ENCODE peak calls at places on chromosomes 5 and 9, in nine cellular contexts. One of them, this sample, is unnamed.

GRCh38 chr9:133604214-133604613 is 5.0 kb downstream of the FAM163B start:
- DNase-seq in CD4-positive, alpha-beta memory T cell: peak; percentile 11
- DNase-seq in foreskin keratinocyte: no peak
- DNase-seq in right atrium auricular region: no peak
- DNase-seq in cardiac muscle cell: peak; percentile 29
- DNase-seq in ovary: no peak
- DNase-seq in prostate gland: no peak
- DNase-seq in Peyer's patch: no peak
- DNase-seq in adrenal gland: no peak
- DNase-seq in this sample: no peak

GRCh38 chr9:4126184-4126865 is 173.5 kb downstream of the GLIS3 start:
- DNase-seq in CD4-positive, alpha-beta memory T cell: no peak
- DNase-seq in foreskin keratinocyte: peak; percentile 78
- DNase-seq in right atrium auricular region: no peak
- DNase-seq in cardiac muscle cell: peak; percentile 78
- DNase-seq in ovary: no peak
- DNase-seq in prostate gland: no peak
- DNase-seq in Peyer's patch: no peak
- DNase-seq in adrenal gland: no peak
- DNase-seq in this sample: no peak

GRCh38 chr9:14314424-14314928 is 535 bp upstream of the NFIB start:
- DNase-seq in CD4-positive, alpha-beta memory T cell: no peak
- DNase-seq in foreskin keratinocyte: peak; percentile 92
- DNase-seq in right atrium auricular region: peak; percentile 84
- DNase-seq in cardiac muscle cell: peak; percentile 98
- DNase-seq in ovary: peak; percentile 81
- DNase-seq in prostate gland: peak; percentile 88
- DNase-seq in Peyer's patch: peak; percentile 24
- DNase-seq in adrenal gland: peak; percentile 92
- DNase-seq in this sample: peak; percentile 92

GRCh38 chr9:111902396-111903147 is 6.0 kb downstream of the UGCG start:
- DNase-seq in CD4-positive, alpha-beta memory T cell: no peak
- DNase-seq in foreskin keratinocyte: no peak
- DNase-seq in right atrium auricular region: no peak
- DNase-seq in cardiac muscle cell: peak; percentile 71
- DNase-seq in ovary: no peak
- DNase-seq in prostate gland: no peak
- DNase-seq in Peyer's patch: no peak
- DNase-seq in adrenal gland: no peak
- DNase-seq in this sample: no peak

GRCh38 chr5:57783693-57784092 is 301.1 kb upstream of the ACTBL2 start:
- DNase-seq in CD4-positive, alpha-beta memory T cell: no peak
- DNase-seq in foreskin keratinocyte: no peak
- DNase-seq in right atrium auricular region: no peak
- DNase-seq in cardiac muscle cell: peak; percentile 12
- DNase-seq in ovary: no peak
- DNase-seq in prostate gland: no peak
- DNase-seq in Peyer's patch: no peak
- DNase-seq in adrenal gland: no peak
- DNase-seq in this sample: no peak

GRCh38 chr5:76874088-76874581 is 24.3 kb downstream of the S100Z start:
- DNase-seq in CD4-positive, alpha-beta memory T cell: no peak
- DNase-seq in foreskin keratinocyte: no peak
- DNase-seq in right atrium auricular region: no peak
- DNase-seq in cardiac muscle cell: no peak
- DNase-seq in ovary: no peak
- DNase-seq in prostate gland: no peak
- DNase-seq in Peyer's patch: peak; percentile 25
- DNase-seq in adrenal gland: no peak
- DNase-seq in this sample: no peak

GRCh38 chr9:107794259-107794658 is 304.7 kb upstream of the KLF4 start:
- DNase-seq in CD4-positive, alpha-beta memory T cell: no peak
- DNase-seq in foreskin keratinocyte: no peak
- DNase-seq in right atrium auricular region: no peak
- DNase-seq in cardiac muscle cell: no peak
- DNase-seq in ovary: no peak
- DNase-seq in prostate gland: peak; percentile 21
- DNase-seq in Peyer's patch: no peak
- DNase-seq in adrenal gland: no peak
- DNase-seq in this sample: no peak

GRCh38 chr5:76479973-76480667 is 77.0 kb downstream of the IQGAP2 start:
- DNase-seq in CD4-positive, alpha-beta memory T cell: no peak
- DNase-seq in foreskin keratinocyte: no peak
- DNase-seq in right atrium auricular region: no peak
- DNase-seq in cardiac muscle cell: no peak
- DNase-seq in ovary: no peak
- DNase-seq in prostate gland: no peak
- DNase-seq in Peyer's patch: no peak
- DNase-seq in adrenal gland: no peak
- DNase-seq in this sample: no peak

GRCh38 chr9:35972093-35972492 is 14.1 kb upstream of the OR2S2 start:
- DNase-seq in CD4-positive, alpha-beta memory T cell: no peak
- DNase-seq in foreskin keratinocyte: no peak
- DNase-seq in right atrium auricular region: no peak
- DNase-seq in cardiac muscle cell: peak; percentile 37
- DNase-seq in ovary: no peak
- DNase-seq in prostate gland: no peak
- DNase-seq in Peyer's patch: no peak
- DNase-seq in adrenal gland: no peak
- DNase-seq in this sample: no peak

GRCh38 chr9:94804917-94805544 is 78.5 kb downstream of the AOPEP start:
- DNase-seq in CD4-positive, alpha-beta memory T cell: no peak
- DNase-seq in foreskin keratinocyte: no peak
- DNase-seq in right atrium auricular region: no peak
- DNase-seq in cardiac muscle cell: no peak
- DNase-seq in ovary: no peak
- DNase-seq in prostate gland: no peak
- DNase-seq in Peyer's patch: no peak
- DNase-seq in adrenal gland: no peak
- DNase-seq in this sample: no peak

DNA sequence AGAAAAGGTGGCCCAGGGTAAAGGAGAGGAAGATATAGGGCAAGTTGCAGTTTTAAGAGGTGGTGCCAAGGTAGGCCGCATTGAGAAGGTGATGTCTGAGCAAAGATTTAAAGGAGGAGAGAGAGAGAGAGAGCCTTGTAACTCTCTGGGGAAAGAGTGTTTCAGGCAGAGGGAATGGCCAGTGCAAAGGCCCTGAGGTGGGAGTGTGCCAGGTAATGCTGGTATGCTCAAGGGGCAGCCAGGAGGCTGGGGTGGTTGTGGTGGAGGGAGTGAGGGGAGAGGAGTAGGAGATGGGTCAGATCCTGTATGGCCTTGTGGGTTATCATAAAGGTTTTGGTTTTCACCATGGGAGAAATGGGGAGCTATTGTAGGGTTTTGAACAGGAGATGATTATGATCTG is 9.9 kb downstream of the MCCC2 start:
- DNase-seq in CD4-positive, alpha-beta memory T cell: no peak
- DNase-seq in foreskin keratinocyte: no peak
- DNase-seq in right atrium auricular region: no peak
- DNase-seq in cardiac muscle cell: no peak
- DNase-seq in ovary: no peak
- DNase-seq in prostate gland: no peak
- DNase-seq in Peyer's patch: no peak
- DNase-seq in adrenal gland: no peak
- DNase-seq in this sample: no peak
- H3K27me3 ChIP-seq in CD4-positive, alpha-beta memory T cell: no peaks in the 10 kb centered on the region
- H3K27me3 ChIP-seq in foreskin keratinocyte: no peaks in the 10 kb centered on the region
- H3K27me3 ChIP-seq in right atrium auricular region: no peaks in the 10 kb centered on the region
- H3K27me3 ChIP-seq in cardiac muscle cell: no peaks in the 10 kb centered on the region
- H3K27me3 ChIP-seq in ovary: no peaks in the 10 kb centered on the region
- H3K27me3 ChIP-seq in prostate gland: no peaks in the 10 kb centered on the region
- H3K27me3 ChIP-seq in Peyer's patch: no peaks in the 10 kb centered on the region
- H3K27me3 ChIP-seq in adrenal gland: no peaks in the 10 kb centered on the region
- H3K27me3 ChIP-seq in this sample: no peaks in the 10 kb centered on the region

DNA sequence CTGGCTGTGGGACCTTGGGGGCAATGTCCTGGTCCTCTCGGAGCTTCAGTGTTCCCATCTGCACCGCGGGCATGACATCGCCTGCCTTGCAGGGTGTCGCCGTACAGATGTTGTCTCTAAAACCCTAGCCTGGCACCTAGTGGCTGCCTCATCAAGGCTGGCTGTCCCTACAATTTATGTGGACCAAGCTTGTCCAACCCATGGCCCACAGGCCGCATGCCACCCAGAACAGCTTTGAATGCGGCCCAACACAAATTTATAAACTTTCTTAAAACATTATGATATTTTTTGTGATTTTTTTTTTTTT is 18.3 kb upstream of the ASS1 start:
- DNase-seq in CD4-positive, alpha-beta memory T cell: no peak
- DNase-seq in foreskin keratinocyte: no peak
- DNase-seq in right atrium auricular region: no peak
- DNase-seq in cardiac muscle cell: no peak
- DNase-seq in ovary: no peak
- DNase-seq in prostate gland: no peak
- DNase-seq in Peyer's patch: no peak
- DNase-seq in adrenal gland: no peak
- DNase-seq in this sample: no peak
- H3K27me3 ChIP-seq in CD4-positive, alpha-beta memory T cell: no peaks in the 10 kb centered on the region
- H3K27me3 ChIP-seq in foreskin keratinocyte: peaks cover 5% of the 10 kb centered on the region
- H3K27me3 ChIP-seq in right atrium auricular region: no peaks in the 10 kb centered on the region
- H3K27me3 ChIP-seq in cardiac muscle cell: no peaks in the 10 kb centered on the region
- H3K27me3 ChIP-seq in ovary: no peaks in the 10 kb centered on the region
- H3K27me3 ChIP-seq in prostate gland: no peaks in the 10 kb centered on the region
- H3K27me3 ChIP-seq in Peyer's patch: no peaks in the 10 kb centered on the region
- H3K27me3 ChIP-seq in adrenal gland: no peaks in the 10 kb centered on the region
- H3K27me3 ChIP-seq in this sample: no peaks in the 10 kb centered on the region

DNA sequence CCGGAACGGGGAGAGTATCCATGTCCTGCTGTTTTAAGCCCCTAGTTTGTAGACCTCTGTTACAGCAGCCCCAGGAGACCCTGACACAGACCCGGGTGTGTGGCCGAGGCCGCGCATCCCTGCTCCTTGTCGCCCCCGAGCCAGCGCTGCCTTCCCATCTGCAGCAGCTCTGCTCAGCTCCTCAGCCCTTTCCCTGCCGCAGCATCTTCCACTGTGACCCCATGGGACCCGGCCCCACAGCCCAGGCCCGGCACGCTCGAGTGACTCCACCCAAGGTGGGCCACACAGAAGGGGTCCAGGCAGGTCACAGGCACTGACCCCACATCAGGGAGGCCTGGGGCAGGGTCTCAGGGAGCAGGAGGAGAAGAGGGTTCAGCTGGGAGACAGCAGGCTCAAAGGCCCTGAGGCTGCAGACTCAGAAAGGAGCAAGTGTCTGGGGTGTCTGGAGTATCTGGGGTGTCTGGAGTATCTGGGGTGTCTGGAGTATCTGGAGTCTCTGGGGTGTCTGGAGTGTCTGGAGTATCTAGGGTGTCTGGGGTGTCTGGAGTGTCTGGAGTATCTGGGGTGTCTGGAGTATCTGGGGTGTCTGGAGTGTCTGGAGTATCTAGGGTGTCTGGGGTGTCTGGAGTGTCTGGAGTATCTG is 31.2 kb downstream of the LHX3 start:
- DNase-seq in CD4-positive, alpha-beta memory T cell: no peak
- DNase-seq in foreskin keratinocyte: no peak
- DNase-seq in right atrium auricular region: no peak
- DNase-seq in cardiac muscle cell: no peak
- DNase-seq in ovary: no peak
- DNase-seq in prostate gland: no peak
- DNase-seq in Peyer's patch: no peak
- DNase-seq in adrenal gland: no peak
- DNase-seq in this sample: no peak
- H3K27me3 ChIP-seq in CD4-positive, alpha-beta memory T cell: no peaks in the 10 kb centered on the region
- H3K27me3 ChIP-seq in foreskin keratinocyte: peaks cover 10% of the 10 kb centered on the region
- H3K27me3 ChIP-seq in right atrium auricular region: no peaks in the 10 kb centered on the region
- H3K27me3 ChIP-seq in cardiac muscle cell: peaks cover 3% of the 10 kb centered on the region
- H3K27me3 ChIP-seq in ovary: no peaks in the 10 kb centered on the region
- H3K27me3 ChIP-seq in prostate gland: no peaks in the 10 kb centered on the region
- H3K27me3 ChIP-seq in Peyer's patch: peaks cover 4% of the 10 kb centered on the region
- H3K27me3 ChIP-seq in adrenal gland: peaks cover 20% of the 10 kb centered on the region
- H3K27me3 ChIP-seq in this sample: no peaks in the 10 kb centered on the region

DNA sequence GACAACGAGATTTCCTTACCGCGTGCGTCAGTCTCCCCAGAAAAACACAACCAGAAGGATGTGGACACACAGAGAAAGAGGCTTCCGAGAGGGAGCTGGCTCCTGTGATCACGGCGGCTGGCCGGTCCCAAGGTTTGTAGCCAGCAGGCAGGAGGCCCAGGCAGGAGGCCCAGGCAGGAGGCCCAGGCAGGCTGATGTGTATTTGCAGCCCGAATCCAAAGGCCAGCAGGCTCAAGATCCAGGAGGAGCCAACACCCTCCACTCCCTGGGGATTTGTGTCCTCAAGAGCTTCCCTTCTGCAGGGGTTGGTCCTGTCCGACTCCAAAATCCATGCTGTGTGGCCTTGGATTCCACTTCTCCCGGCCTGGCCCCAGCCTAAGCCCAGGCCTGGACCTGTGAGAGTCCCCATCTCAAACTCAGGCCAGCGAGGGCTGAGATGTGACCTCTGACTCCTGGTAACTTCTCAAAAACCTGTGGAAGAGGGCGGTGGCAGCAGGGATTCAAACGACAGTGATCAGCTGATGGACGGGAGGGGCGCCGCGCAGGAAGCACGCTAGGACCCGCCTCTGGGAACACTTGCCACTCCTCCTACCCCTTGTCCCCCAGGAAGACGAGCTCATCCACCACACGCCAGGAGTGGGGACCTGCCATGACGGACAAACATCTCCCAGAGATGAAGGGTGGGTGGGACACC is 75.0 kb upstream of the PPP1R26 start:
- DNase-seq in CD4-positive, alpha-beta memory T cell: no peak
- DNase-seq in foreskin keratinocyte: no peak
- DNase-seq in right atrium auricular region: no peak
- DNase-seq in cardiac muscle cell: no peak
- DNase-seq in ovary: no peak
- DNase-seq in prostate gland: no peak
- DNase-seq in Peyer's patch: no peak
- DNase-seq in adrenal gland: no peak
- DNase-seq in this sample: no peak
- H3K27me3 ChIP-seq in CD4-positive, alpha-beta memory T cell: no peaks in the 10 kb centered on the region
- H3K27me3 ChIP-seq in foreskin keratinocyte: no peaks in the 10 kb centered on the region
- H3K27me3 ChIP-seq in right atrium auricular region: no peaks in the 10 kb centered on the region
- H3K27me3 ChIP-seq in cardiac muscle cell: no peaks in the 10 kb centered on the region
- H3K27me3 ChIP-seq in ovary: no peaks in the 10 kb centered on the region
- H3K27me3 ChIP-seq in prostate gland: no peaks in the 10 kb centered on the region
- H3K27me3 ChIP-seq in Peyer's patch: no peaks in the 10 kb centered on the region
- H3K27me3 ChIP-seq in adrenal gland: peaks cover 6% of the 10 kb centered on the region
- H3K27me3 ChIP-seq in this sample: no peaks in the 10 kb centered on the region

This sample was measured in uterus.